ENCODE peak calls at places on chromosomes 11 and 22, in nine cellular contexts. X is mesenchymal stem cell, Q is H7, S is BJ, M is kidney, T is tibial nerve, J is PC-3, K is OCI-LY7, L is right lobe of liver. G is an unnamed sample.

GRCh38 chr22:35510481-35510934 is 30.1 kb upstream of the RASD2 start:
- DNase-seq in S (no peak), T (no peak), M (no peak), L (no peak), J (no peak), X (peak; percentile 44), Q (no peak), K (no peak), G (no peak)

GRCh38 chr11:18383388-18384156 is 10.8 kb upstream of the LDHA start:
- DNase-seq in T (peak; percentile 70), J (peak; percentile 96), M (peak; percentile 87), X (peak; percentile 100), L (peak; percentile 67), S (peak; percentile 97), K (peak; percentile 16), Q (peak; percentile 25), G (peak; percentile 69)

GRCh38 chr11:34416088-34416487 is 22.6 kb upstream of the CAT start:
- DNase-seq in K (no peak), T (no peak), Q (no peak), L (no peak), M (no peak), X (no peak), J (no peak), S (no peak), G (no peak)

GRCh38 chr11:34536056-34536455 is 22.5 kb upstream of the ELF5 start:
- DNase-seq in T (no peak), L (no peak), M (no peak), X (no peak), Q (no peak), S (no peak), K (no peak), J (peak; percentile 19), G (no peak)

GRCh38 chr11:75339685-75340409 is 11.6 kb downstream of the ARRB1 start:
- DNase-seq in X (peak; percentile 71), S (no peak), Q (no peak), L (no peak), T (no peak), M (no peak), J (no peak), K (peak; percentile 43), G (no peak)

GRCh38 chr11:17314232-17314547 is 37.4 kb upstream of the NCR3LG1 start:
- DNase-seq in J (peak; percentile 49), K (no peak), S (peak; percentile 78), Q (no peak), T (no peak), L (no peak), X (peak; percentile 85), M (no peak), G (no peak)

GRCh38 chr22:36470994-36471331 is 10.5 kb downstream of the TXN2 start:
- DNase-seq in S (no peak), L (no peak), Q (no peak), J (no peak), T (no peak), M (no peak), K (no peak), X (peak; percentile 51), G (no peak)

GRCh38 chr22:50307891-50308596 is 598 bp upstream of the PLXNB2 start:
- DNase-seq in S (no peak), K (no peak), Q (peak; percentile 87), X (no peak), M (peak; percentile 88), L (peak; percentile 60), T (no peak), J (no peak), G (no peak)

GRCh38 chr22:20408891-20409290 is 14.9 kb downstream of the ZNF74 start:
- DNase-seq in X (no peak), J (no peak), L (no peak), Q (no peak), T (no peak), K (no peak), S (no peak), M (no peak), G (no peak)

GRCh38 chr11:130323452-130324448 is 9.0 kb upstream of the ZBTB44 start:
- DNase-seq in T (no peak), K (no peak), S (peak; percentile 14), X (no peak), Q (no peak), L (no peak), M (no peak), J (no peak), G (no peak)

GRCh38 chr11:30128269-30128932 is 102.4 kb upstream of the FSHB start:
- DNase-seq in L (no peak), S (no peak), X (peak; percentile 5), M (no peak), T (no peak), J (peak; percentile 51), K (peak; percentile 37), Q (peak; percentile 15), G (no peak)

GRCh38 chr11:501001-501682 is 5.9 kb downstream of the RNH1 start:
- DNase-seq in X (no peak), Q (peak; percentile 59), M (no peak), L (no peak), J (no peak), S (no peak), K (no peak), T (no peak), G (no peak)

GRCh38 chr11:497565-498296 is 9.3 kb downstream of the RNH1 start:
- DNase-seq in J (no peak), X (no peak), Q (peak; percentile 40), L (no peak), M (no peak), S (no peak), K (no peak), T (no peak), G (no peak)

GRCh38 chr11:501683-502287 is 5.3 kb downstream of the RNH1 start:
- DNase-seq in M (no peak), J (no peak), Q (peak; percentile 49), X (no peak), T (no peak), L (no peak), K (no peak), S (no peak), G (no peak)

GRCh38 chr11:498297-499181 is 8.5 kb downstream of the RNH1 start:
- DNase-seq in S (no peak), M (no peak), X (no peak), L (no peak), T (no peak), K (no peak), J (no peak), Q (peak; percentile 54), G (no peak)

GRCh38 chr11:499201-500076 is 7.6 kb downstream of the RNH1 start:
- DNase-seq in J (no peak), X (no peak), Q (peak; percentile 58), T (no peak), K (no peak), S (no peak), L (no peak), M (no peak), G (no peak)
- H3K36me3 ChIP-seq in J (peaks cover 21% of the 10 kb centered on the region), X (peaks cover 93% of the 10 kb centered on the region), Q (peaks cover 21% of the 10 kb centered on the region), T (peaks cover 32% of the 10 kb centered on the region), K (peaks cover 68% of the 10 kb centered on the region), S (peaks cover 61% of the 10 kb centered on the region), L (peaks cover 48% of the 10 kb centered on the region), M (peaks cover 45% of the 10 kb centered on the region), G (peaks cover 6% of the 10 kb centered on the region)

DNA sequence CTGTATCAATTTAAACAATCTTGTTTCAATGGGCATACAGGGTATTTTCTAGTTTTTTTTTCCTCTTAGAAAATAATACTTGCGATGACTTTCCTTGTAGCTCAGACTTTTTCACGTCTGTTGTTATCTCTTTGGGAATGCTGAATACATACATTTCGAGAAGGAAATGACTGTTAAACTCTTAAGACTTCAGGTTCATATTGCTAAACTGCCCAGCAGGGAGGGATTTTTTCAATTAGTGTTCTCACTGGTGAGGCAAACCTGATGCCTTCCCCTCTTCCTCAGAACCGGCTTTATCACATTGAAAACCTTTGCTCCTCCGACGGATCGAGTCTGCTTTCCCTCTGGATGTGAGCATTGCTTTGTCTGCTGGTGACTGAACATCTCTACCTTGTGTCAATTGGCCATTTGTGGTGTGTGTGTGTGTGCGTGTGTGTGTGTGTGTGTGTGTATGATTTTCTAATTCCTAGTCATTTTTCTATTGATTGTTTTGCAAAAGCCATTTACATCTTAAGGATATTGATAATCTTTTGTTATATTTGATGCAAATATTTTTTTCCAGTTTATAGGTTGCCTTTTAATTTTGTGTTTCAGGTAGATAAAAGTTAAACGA is 6.6 kb downstream of the NEAT1 start:
- DNase-seq in T (no peak), Q (no peak), M (no peak), K (peak; percentile 39), X (peak; percentile 90), S (no peak), J (peak; percentile 38), L (peak; percentile 48), G (no peak)
- H3K4me3 ChIP-seq in T (peak overlapping the region; percentile 89), Q (no peak overlapping the region), M (peak overlapping the region; percentile 22), K (peak overlapping the region; percentile 73), X (no peak overlapping the region), S (peak overlapping the region; percentile 72), J (no peak overlapping the region), L (no peak overlapping the region), G (no peak overlapping the region)

GRCh38 chr11:70360211-70360610 is 38.1 kb upstream of the CTTN start:
- DNase-seq in L (no peak), S (no peak), Q (no peak), K (no peak), X (no peak), J (no peak), M (no peak), T (no peak), G (no peak)

GRCh38 chr11:70358797-70359196 is 39.5 kb upstream of the CTTN start:
- DNase-seq in X (no peak), T (no peak), K (no peak), L (no peak), Q (no peak), J (no peak), M (no peak), S (no peak), G (no peak)

GRCh38 chr11:70364745-70365535 is 33.4 kb upstream of the CTTN start:
- DNase-seq in X (no peak), J (no peak), T (no peak), L (no peak), M (no peak), S (no peak), K (no peak), Q (no peak), G (no peak)

GRCh38 chr11:70364198-70364597 is 34.1 kb upstream of the CTTN start:
- DNase-seq in T (no peak), M (no peak), L (no peak), S (no peak), K (no peak), X (no peak), Q (no peak), J (no peak), G (no peak)

DNA sequence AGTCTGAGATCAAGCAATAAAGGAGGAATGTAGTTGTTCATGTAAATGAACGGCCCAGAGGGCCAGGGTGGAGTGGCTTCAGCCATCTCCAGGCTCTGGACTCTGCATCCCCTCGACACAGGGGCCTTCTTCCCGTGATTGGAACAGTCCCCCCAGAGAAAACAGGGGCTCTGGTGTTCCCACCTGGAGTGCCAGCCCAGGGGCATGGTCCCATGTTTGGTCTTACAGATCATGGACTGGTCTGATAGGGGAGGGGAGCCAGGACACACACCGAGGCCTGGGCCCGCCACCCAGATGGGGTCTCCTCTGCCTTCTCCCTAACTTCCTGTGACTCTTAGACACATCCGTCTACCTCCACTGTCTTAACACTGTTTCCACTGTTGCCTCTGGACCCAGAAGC is 38.5 kb upstream of the CTTN start:
- DNase-seq in S (no peak), Q (no peak), L (no peak), K (no peak), T (no peak), M (no peak), X (no peak), J (no peak), G (no peak)
- H3K36me3 ChIP-seq in S (peaks cover 15% of the 10 kb centered on the region), Q (peaks cover 36% of the 10 kb centered on the region), L (peaks cover 46% of the 10 kb centered on the region), K (peaks cover 89% of the 10 kb centered on the region), T (peaks cover 31% of the 10 kb centered on the region), M (peaks cover 48% of the 10 kb centered on the region), X (peaks cover 58% of the 10 kb centered on the region), J (peaks cover 62% of the 10 kb centered on the region), G (peaks cover 28% of the 10 kb centered on the region)

GRCh38 chr22:37486224-37486845 is at the start of gene MFNG:
- DNase-seq in K (peak; percentile 91), J (peak; percentile 55), S (no peak), Q (peak; percentile 98), L (peak; percentile 85), T (peak; percentile 36), M (peak; percentile 91), X (peak; percentile 58), G (peak; percentile 71)
- H3K4me3 ChIP-seq in K (peak within 1 kb of the TSS; percentile 80), J (no peak within 1 kb of the TSS), S (no peak within 1 kb of the TSS), Q (peak within 1 kb of the TSS; percentile 11), L (peak within 1 kb of the TSS; percentile 35), T (peak within 1 kb of the TSS; percentile 23), M (peak within 1 kb of the TSS; percentile 49), X (no peak within 1 kb of the TSS), G (peak within 1 kb of the TSS; percentile 40)

G was measured in lung.